ENCODE peak calls at places on chromosome 2, in seven cellular contexts. S, X, L, C, J, V and P are unnamed samples.

GRCh38 chr2:112996635-112997034 is 8.6 kb upstream of the IL36A start:
- DNase-seq in S (no peak), X (no peak), L (peak), C (no peak), J (no peak), V (no peak), P (no peak)

GRCh38 chr2:86035883-86036789 is 69.5 kb downstream of the POLR1A start:
- DNase-seq in S (peak), X (peak), L (peak), C (no peak), J (peak), V (peak), P (peak)

GRCh38 chr2:149112713-149113112 is 74.2 kb downstream of the LYPD6B start:
- DNase-seq in S (no peak), X (no peak), L (no peak), C (no peak), J (no peak), V (no peak), P (no peak)

GRCh38 chr2:1731963-1732768 is 12.1 kb downstream of the PXDN start:
- DNase-seq in S (peak), X (peak), L (no peak), C (no peak), J (no peak), V (no peak), P (peak)

GRCh38 chr2:73561422-73561821 is 80.8 kb downstream of the NAT8 start:
- DNase-seq in S (no peak), X (peak), L (no peak), C (no peak), J (no peak), V (no peak), P (no peak)

GRCh38 chr2:197705912-197706838 is 1.0 kb downstream of the MARS2 start:
- DNase-seq in S (peak), X (peak), L (no peak), C (no peak), J (no peak), V (no peak), P (no peak)

GRCh38 chr2:20179179-20179754 is 45.7 kb downstream of the SDC1 start:
- DNase-seq in S (no peak), X (no peak), L (no peak), C (no peak), J (no peak), V (no peak), P (no peak)

GRCh38 chr2:214341636-214342035 is 69.2 kb upstream of the VWC2L start:
- DNase-seq in S (no peak), X (peak), L (no peak), C (no peak), J (no peak), V (no peak), P (no peak)

GRCh38 chr2:163471947-163472346 is 263.9 kb downstream of the FIGN start:
- DNase-seq in S (no peak), X (peak), L (no peak), C (peak), J (no peak), V (peak), P (no peak)

GRCh38 chr2:6310186-6310909 is 555.4 kb downstream of the CMPK2 start:
- DNase-seq in S (no peak), X (no peak), L (no peak), C (no peak), J (no peak), V (no peak), P (no peak)

GRCh38 chr2:20129320-20130274 is 78.2 kb upstream of the LAPTM4A start:
- DNase-seq in S (no peak), X (no peak), L (no peak), C (no peak), J (no peak), V (no peak), P (no peak)

GRCh38 chr2:222864296-222864695 is 3.5 kb downstream of the ACSL3 start:
- DNase-seq in S (peak), X (peak), L (no peak), C (no peak), J (no peak), V (no peak), P (peak)

GRCh38 chr2:238989484-238989883 is 141.6 kb downstream of the TWIST2 start:
- DNase-seq in S (no peak), X (no peak), L (no peak), C (no peak), J (no peak), V (no peak), P (no peak)

GRCh38 chr2:142130111-142131015 is 453 bp downstream of the LRP1B start:
- DNase-seq in S (peak), X (peak), L (no peak), C (no peak), J (peak), V (peak), P (no peak)

GRCh38 chr2:164479460-164479859 is 141.8 kb downstream of the GRB14 start:
- DNase-seq in S (no peak), X (peak), L (no peak), C (no peak), J (no peak), V (peak), P (no peak)

GRCh38 chr2:3009499-3009882 is 368.1 kb downstream of the EIPR1 start:
- DNase-seq in S (no peak), X (no peak), L (no peak), C (no peak), J (no peak), V (no peak), P (no peak)

GRCh38 chr2:119292226-119292625 is 68.6 kb downstream of the STEAP3 start:
- DNase-seq in S (peak), X (peak), L (no peak), C (no peak), J (no peak), V (no peak), P (no peak)
- H3K4me3 ChIP-seq in S (no peak), X (no peak), L (no peak), C (no peak), J (no peak), V (no peak), P (no peak)

DNA sequence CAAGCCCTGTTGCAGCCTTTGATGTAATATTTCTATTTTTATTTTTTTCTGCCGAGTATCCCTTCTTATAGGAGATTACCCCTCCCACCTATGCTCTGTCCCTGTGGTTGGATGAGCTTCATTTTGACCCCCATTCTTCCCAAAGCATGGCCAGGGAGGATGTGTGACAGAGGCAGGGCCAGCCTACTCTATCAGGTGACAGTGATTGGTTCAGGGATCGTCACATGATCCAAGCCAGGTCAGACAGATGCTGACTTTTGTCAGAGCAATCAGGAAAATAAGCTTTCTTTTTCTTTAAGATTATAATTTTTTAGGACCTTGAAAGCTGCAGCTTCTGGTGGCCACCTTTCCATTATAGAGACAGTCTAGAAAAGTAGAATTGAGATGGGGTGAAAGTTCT is 314.3 kb downstream of the NUP35 start:
- DNase-seq in S (no peak), X (no peak), L (no peak), C (no peak), J (no peak), V (no peak), P (no peak)
- H3K4me3 ChIP-seq in S (no peak), X (no peak), L (no peak), C (no peak), J (no peak), V (no peak), P (no peak)

DNA sequence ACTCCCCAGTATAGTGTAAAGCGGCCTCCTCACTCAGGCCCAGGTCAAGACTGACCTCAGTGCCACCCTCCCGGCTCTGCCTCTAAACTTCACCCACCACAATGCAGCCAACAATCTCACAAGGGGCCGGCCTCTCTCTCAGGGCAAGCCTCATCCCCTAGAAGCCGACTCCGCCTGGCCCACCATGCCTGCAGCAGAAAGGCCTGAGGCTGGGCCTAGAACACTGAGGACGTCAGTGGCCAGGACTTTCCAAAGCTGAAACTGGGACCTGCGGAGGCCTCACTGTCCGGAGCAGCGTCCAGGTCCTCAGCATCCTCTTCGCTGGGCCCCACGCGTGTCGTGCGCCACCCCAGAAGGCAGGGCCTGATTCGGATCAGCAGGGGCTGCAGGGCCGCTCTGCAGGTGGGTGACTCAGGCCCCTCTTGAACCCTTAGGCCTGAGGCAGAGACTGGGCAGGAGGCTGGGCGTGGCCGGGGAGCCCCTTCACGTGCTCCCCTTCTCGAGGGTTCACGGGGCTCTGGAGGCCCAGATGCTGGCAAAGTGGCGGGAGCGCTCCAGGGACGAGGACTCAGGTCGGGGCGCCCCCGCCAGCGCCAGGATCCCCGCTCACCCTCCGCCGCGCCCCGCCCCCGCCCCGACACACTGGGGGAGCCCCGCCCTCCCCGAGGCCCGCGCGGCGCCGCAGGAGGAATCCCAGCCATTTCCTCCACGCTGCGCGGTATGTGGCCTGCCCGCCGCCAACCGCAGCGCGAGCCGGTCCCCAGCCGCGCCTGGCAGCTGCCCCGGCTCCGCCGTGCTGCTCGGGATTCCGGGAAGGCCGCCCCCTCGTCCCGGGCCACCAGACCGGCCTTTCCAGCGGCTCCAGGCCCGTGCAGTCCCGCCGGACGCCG is 53.1 kb downstream of the PKDCC start:
- DNase-seq in S (peak), X (peak), L (peak), C (no peak), J (peak), V (peak), P (no peak)
- H3K4me3 ChIP-seq in S (peak), X (no peak), L (peak), C (no peak), J (peak), V (no peak), P (no peak)

GRCh38 chr2:100173907-100174525 is 31.6 kb upstream of the AFF3 start:
- DNase-seq in S (no peak), X (no peak), L (no peak), C (no peak), J (no peak), V (no peak), P (no peak)
- H3K4me3 ChIP-seq in S (no peak), X (no peak), L (no peak), C (no peak), J (no peak), V (no peak), P (no peak)

GRCh38 chr2:158509928-158510797 is 53.4 kb downstream of the PKP4 start:
- DNase-seq in S (no peak), X (peak), L (no peak), C (no peak), J (no peak), V (peak), P (peak)

GRCh38 chr2:158507679-158508078 is 50.9 kb downstream of the PKP4 start:
- DNase-seq in S (no peak), X (no peak), L (no peak), C (no peak), J (no peak), V (no peak), P (no peak)

GRCh38 chr2:158505448-158505934 is 48.7 kb downstream of the PKP4 start:
- DNase-seq in S (no peak), X (no peak), L (no peak), C (no peak), J (no peak), V (no peak), P (no peak)

GRCh38 chr2:158504088-158504487 is 47.3 kb downstream of the PKP4 start:
- DNase-seq in S (no peak), X (no peak), L (no peak), C (no peak), J (no peak), V (no peak), P (no peak)

DNA sequence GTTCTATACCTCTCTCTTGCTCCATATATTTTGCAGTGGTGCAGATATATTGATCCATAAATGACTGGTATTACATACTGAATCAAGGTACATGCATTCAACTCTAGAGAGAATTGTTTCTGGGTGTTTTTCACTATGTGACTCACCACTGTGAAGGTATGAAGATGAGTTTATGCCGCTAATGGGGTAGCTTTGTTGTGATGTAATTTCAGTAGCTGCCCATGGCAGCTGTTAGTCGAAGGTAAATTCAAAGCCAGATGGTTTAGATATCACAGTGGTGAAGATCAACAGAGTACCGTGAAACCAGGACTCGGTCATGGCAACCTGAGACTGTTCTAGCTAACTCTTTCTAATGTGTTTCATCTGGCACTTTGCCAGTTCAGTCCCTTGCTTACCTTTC is 50.4 kb downstream of the PKP4 start:
- DNase-seq in S (no peak), X (no peak), L (no peak), C (no peak), J (no peak), V (no peak), P (no peak)
- H3K4me3 ChIP-seq in S (no peak), X (no peak), L (no peak), C (no peak), J (no peak), V (no peak), P (no peak)

GRCh38 chr2:229407170-229407569 is 136.1 kb upstream of the PID1 start:
- DNase-seq in S (peak), X (peak), L (no peak), C (peak), J (peak), V (peak), P (peak)

DNA sequence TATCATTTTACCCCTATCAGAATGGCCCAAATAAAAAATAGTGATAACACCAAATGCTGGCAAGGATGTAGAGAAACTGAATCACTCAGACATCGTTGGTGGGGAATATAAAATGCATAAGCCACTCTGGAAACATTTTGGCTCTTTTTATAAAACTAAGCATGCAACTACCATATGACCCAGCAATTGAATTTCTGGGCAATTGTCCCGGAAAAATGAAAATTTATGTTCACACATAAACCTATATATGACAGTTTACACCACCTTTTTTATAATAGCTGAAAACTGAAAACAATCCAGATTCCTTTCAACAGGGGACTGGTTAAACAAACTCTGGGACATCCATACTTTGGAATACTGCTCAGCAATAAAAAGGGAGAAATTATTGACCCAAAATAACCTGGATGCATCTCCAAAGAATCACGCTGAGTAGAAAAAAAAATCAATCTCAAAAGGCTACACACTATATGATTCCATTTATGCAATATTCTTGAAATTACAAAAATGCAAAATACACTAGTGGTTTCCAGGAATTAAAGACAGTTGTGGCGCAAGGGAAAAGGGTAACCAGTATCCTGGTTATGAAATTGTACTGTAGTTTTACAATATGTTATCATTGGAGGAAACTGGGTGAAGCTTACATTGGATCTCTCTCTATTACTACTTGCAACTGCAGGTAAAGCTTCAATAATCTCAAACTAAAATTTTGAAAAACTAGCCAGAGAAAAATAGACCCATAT is 130.2 kb upstream of the PID1 start:
- DNase-seq in S (no peak), X (no peak), L (no peak), C (no peak), J (no peak), V (no peak), P (no peak)
- H3K4me3 ChIP-seq in S (no peak), X (no peak), L (no peak), C (no peak), J (no peak), V (no peak), P (no peak)

GRCh38 chr2:9739508-9739907 is 103.8 kb upstream of the TAF1B start:
- DNase-seq in S (peak), X (no peak), L (peak), C (no peak), J (no peak), V (no peak), P (no peak)
- H3K4me3 ChIP-seq in S (peak), X (no peak), L (no peak), C (no peak), J (peak), V (peak), P (no peak)

GRCh38 chr2:236157366-236157765 is 10.8 kb downstream of the GBX2 start:
- DNase-seq in S (no peak), X (no peak), L (no peak), C (no peak), J (no peak), V (no peak), P (no peak)

GRCh38 chr2:236156095-236156859 is 11.9 kb downstream of the GBX2 start:
- DNase-seq in S (no peak), X (no peak), L (no peak), C (no peak), J (no peak), V (no peak), P (no peak)

GRCh38 chr2:236157815-236158498 is 10.2 kb downstream of the GBX2 start:
- DNase-seq in S (no peak), X (no peak), L (no peak), C (no peak), J (no peak), V (no peak), P (no peak)

GRCh38 chr2:236156860-236157194 is 11.4 kb downstream of the GBX2 start:
- DNase-seq in S (no peak), X (no peak), L (no peak), C (no peak), J (no peak), V (no peak), P (no peak)

GRCh38 chr2:236155406-236155805 is 12.8 kb downstream of the GBX2 start:
- DNase-seq in S (no peak), X (no peak), L (no peak), C (no peak), J (no peak), V (no peak), P (no peak)
- H3K4me3 ChIP-seq in S (no peak), X (no peak), L (no peak), C (no peak), J (no peak), V (no peak), P (no peak)

GRCh38 chr2:221574231-221574570 is 2.1 kb upstream of the EPHA4 start:
- DNase-seq in S (no peak), X (no peak), L (no peak), C (no peak), J (no peak), V (peak), P (no peak)
- H3K4me3 ChIP-seq in S (peak), X (peak), L (peak), C (peak), J (peak), V (peak), P (peak)

DNA sequence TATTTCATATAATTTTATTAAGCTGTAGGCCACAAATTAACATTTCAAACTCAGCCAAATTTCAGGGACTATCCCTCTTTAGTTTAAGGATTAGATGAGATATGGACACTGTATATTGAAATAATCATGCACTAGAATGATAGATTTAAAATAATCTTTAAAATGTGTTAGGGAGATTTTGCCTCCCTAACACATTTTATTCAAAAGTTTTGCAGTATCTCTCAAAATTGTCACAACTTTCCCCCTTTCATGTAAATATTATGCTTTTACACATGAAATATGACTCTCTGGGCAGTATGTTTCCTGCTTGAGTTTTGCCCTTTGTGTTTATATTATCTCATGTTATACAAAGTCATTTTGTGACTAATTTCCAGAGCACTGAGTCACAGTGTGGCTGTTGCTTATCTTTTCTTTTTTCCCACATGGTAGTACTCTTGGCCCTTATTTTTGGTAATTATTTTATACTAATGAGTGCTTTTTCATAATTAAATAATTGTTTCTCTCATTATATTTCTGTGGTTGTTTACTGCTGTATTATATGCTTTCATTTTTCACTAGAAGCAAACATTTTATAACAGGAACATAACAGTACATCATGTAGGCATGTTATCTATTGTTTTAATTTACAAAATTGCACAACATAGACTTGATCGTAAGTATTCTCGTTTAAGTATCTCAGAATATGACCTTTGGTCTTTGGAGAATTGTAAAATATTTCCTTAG is 1.1 kb downstream of the TFPI start:
- DNase-seq in S (no peak), X (peak), L (no peak), C (no peak), J (no peak), V (peak), P (peak)
- H3K4me3 ChIP-seq in S (peak), X (peak), L (no peak), C (peak), J (peak), V (peak), P (peak)